ENCODE peak calls at places on chromosomes 3 and 15, in ten cellular contexts. J, Z, K, A, E, F, T, D, N and U are unnamed samples.
A peak's percentile ranks its signal among the peaks of the same experiment; 100 is the strongest.

GRCh38 chr3:113104746-113105479 is 106.4 kb upstream of the BOC start:
- DNase-seq in J (no peak), Z (no peak), K (no peak), A (peak; percentile 21), E (peak; percentile 61), F (no peak), T (no peak), D (no peak), N (no peak), U (no peak)

GRCh38 chr3:23127196-23127595 is 75.9 kb upstream of the UBE2E2 start:
- DNase-seq in J (no peak), Z (no peak), K (no peak), A (no peak), E (no peak), F (no peak), T (no peak), D (no peak), N (no peak), U (no peak)

GRCh38 chr3:8503461-8503860 is 1.8 kb downstream of the LMCD1 start:
- DNase-seq in J (peak; percentile 59), Z (peak; percentile 28), K (peak; percentile 63), A (no peak), E (no peak), F (no peak), T (no peak), D (no peak), N (no peak), U (peak; percentile 81)

GRCh38 chr15:77659350-77660321 is 26.9 kb upstream of the LINGO1 start:
- DNase-seq in J (peak; percentile 21), Z (peak; percentile 22), K (peak; percentile 75), A (peak; percentile 83), E (peak; percentile 75), F (peak; percentile 92), T (peak; percentile 34), D (peak; percentile 89), N (peak; percentile 74), U (peak; percentile 53)

GRCh38 chr3:170644711-170645110 is 58.8 kb upstream of the SLC7A14 start:
- DNase-seq in J (no peak), Z (no peak), K (peak; percentile 11), A (no peak), E (no peak), F (no peak), T (no peak), D (no peak), N (no peak), U (no peak)

GRCh38 chr15:43776101-43776717 is 557 bp downstream of the ELL3 start:
- DNase-seq in J (no peak), Z (no peak), K (no peak), A (peak; percentile 82), E (peak; percentile 65), F (no peak), T (no peak), D (peak; percentile 60), N (no peak), U (peak; percentile 37)

GRCh38 chr15:35393403-35393802 is 152.6 kb downstream of the DPH6 start:
- DNase-seq in J (no peak), Z (no peak), K (no peak), A (no peak), E (no peak), F (no peak), T (no peak), D (peak; percentile 35), N (no peak), U (no peak)

GRCh38 chr15:50135123-50135541 is 16.1 kb upstream of the ATP8B4 start:
- DNase-seq in J (no peak), Z (no peak), K (peak; percentile 55), A (no peak), E (no peak), F (no peak), T (no peak), D (no peak), N (no peak), U (no peak)

GRCh38 chr15:69780374-69780773 is 317.3 kb downstream of the TLE3 start:
- DNase-seq in J (no peak), Z (no peak), K (peak; percentile 44), A (no peak), E (no peak), F (no peak), T (no peak), D (no peak), N (no peak), U (no peak)

GRCh38 chr15:67768592-67768991 is 56.7 kb upstream of the SKOR1 start:
- DNase-seq in J (no peak), Z (no peak), K (no peak), A (no peak), E (no peak), F (peak; percentile 23), T (no peak), D (no peak), N (no peak), U (no peak)
- H3K4me1 ChIP-seq in J (no peaks in the 10 kb centered on the region), Z (no peaks in the 10 kb centered on the region), K (no peaks in the 10 kb centered on the region), A (peaks cover 54% of the 10 kb centered on the region), E (peaks cover 48% of the 10 kb centered on the region), F (peaks cover 20% of the 10 kb centered on the region), T (no peaks in the 10 kb centered on the region), D (no peaks in the 10 kb centered on the region), N (no peaks in the 10 kb centered on the region), U (no peaks in the 10 kb centered on the region)

GRCh38 chr15:67834249-67834592 is 5.6 kb downstream of the RNU6-1 start:
- DNase-seq in J (no peak), Z (no peak), K (no peak), A (peak; percentile 16), E (no peak), F (no peak), T (no peak), D (no peak), N (no peak), U (no peak)

GRCh38 chr15:67834593-67835348 is 5.1 kb downstream of the RNU6-1 start:
- DNase-seq in J (no peak), Z (no peak), K (no peak), A (peak; percentile 80), E (peak; percentile 72), F (no peak), T (no peak), D (no peak), N (no peak), U (no peak)

GRCh38 chr15:67836134-67836455 is 3.8 kb downstream of the RNU6-1 start:
- DNase-seq in J (no peak), Z (no peak), K (peak; percentile 50), A (peak; percentile 67), E (peak; percentile 48), F (no peak), T (no peak), D (no peak), N (no peak), U (no peak)

GRCh38 chr15:67836477-67836876 is 3.4 kb downstream of the RNU6-1 start:
- DNase-seq in J (no peak), Z (peak; percentile 52), K (peak; percentile 65), A (peak; percentile 85), E (peak; percentile 69), F (peak; percentile 60), T (no peak), D (peak; percentile 74), N (no peak), U (no peak)

DNA sequence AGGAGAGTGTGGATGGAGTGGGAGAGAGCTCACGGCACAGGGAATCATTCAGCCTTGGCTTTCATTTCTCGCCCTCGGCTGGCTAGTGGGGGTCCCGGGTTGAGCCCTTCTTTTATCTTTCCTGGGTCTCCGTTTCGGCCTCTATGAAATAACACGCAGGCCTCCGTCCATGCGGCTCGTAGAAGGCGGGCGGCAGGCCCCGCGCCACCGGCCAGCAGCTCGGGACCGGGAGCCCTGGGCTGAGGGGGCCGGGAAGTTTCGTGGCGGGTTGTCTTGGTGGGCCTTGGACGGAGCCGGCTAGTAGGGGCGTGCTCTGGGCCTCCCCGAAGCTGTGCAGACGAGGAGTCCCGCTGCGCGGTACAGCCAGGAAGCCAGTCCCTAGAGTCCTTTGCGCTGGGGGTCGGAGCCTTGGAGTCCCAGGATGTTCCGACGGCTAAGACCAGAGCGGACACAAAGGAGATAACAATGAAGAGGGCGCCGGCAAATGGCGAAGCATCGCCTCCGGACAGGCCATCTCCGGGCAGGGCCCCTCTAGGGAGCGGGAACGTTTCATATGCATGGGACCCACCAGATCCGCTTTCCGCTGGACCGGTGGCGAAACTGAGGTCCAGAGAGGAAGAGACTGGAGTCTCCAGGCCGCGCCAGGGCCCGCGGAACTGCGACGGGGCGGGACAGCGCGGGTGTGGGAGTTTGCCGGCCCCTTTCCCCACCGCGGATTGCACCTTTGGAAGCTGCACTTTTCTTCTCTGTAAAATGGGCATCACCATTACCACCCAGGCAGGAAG is 4.3 kb downstream of the RNU6-1 start:
- DNase-seq in J (no peak), Z (no peak), K (no peak), A (peak; percentile 78), E (peak; percentile 72), F (no peak), T (no peak), D (no peak), N (no peak), U (no peak)
- TF ChIP-seq EZH2 in J (peak; percentile 89), Z (peak; percentile 100), K (peak; percentile 83), A (peak; percentile 88), E (peak; percentile 98), F (peak; percentile 78), T (no peak), D (peak; percentile 98), N (no peak), U (no peak)

GRCh38 chr15:28912422-28912821 is 26.6 kb downstream of the APBA2 start:
- DNase-seq in J (no peak), Z (no peak), K (no peak), A (no peak), E (no peak), F (no peak), T (no peak), D (no peak), N (no peak), U (no peak)
- H3K4me1 ChIP-seq in J (no peaks in the 10 kb centered on the region), Z (no peaks in the 10 kb centered on the region), K (no peaks in the 10 kb centered on the region), A (peaks cover 20% of the 10 kb centered on the region), E (peaks cover 52% of the 10 kb centered on the region), F (no peaks in the 10 kb centered on the region), T (no peaks in the 10 kb centered on the region), D (no peaks in the 10 kb centered on the region), N (no peaks in the 10 kb centered on the region), U (no peaks in the 10 kb centered on the region)

GRCh38 chr3:47581422-47581821 is 2.8 kb upstream of the CSPG5 start:
- DNase-seq in J (no peak), Z (no peak), K (no peak), A (no peak), E (no peak), F (no peak), T (no peak), D (no peak), N (peak; percentile 23), U (no peak)

GRCh38 chr3:47578119-47578630 is 490 bp downstream of the CSPG5 start:
- DNase-seq in J (no peak), Z (no peak), K (peak; percentile 53), A (peak; percentile 56), E (peak; percentile 59), F (peak; percentile 22), T (no peak), D (peak; percentile 44), N (no peak), U (peak; percentile 15)

GRCh38 chr3:47577583-47578118 is 1.0 kb downstream of the CSPG5 start:
- DNase-seq in J (no peak), Z (peak; percentile 30), K (peak; percentile 34), A (peak; percentile 49), E (peak; percentile 44), F (no peak), T (no peak), D (peak; percentile 36), N (no peak), U (no peak)

GRCh38 chr3:47579875-47580274 is 1.2 kb upstream of the CSPG5 start:
- DNase-seq in J (no peak), Z (no peak), K (no peak), A (no peak), E (no peak), F (no peak), T (no peak), D (no peak), N (no peak), U (no peak)

GRCh38 chr3:47578691-47579632 is at the start of gene CSPG5:
- DNase-seq in J (no peak), Z (no peak), K (peak; percentile 50), A (peak; percentile 59), E (peak; percentile 85), F (peak; percentile 76), T (no peak), D (peak; percentile 50), N (no peak), U (peak; percentile 20)
- TF ChIP-seq EZH2 in J (no peak), Z (peak; percentile 88), K (peak; percentile 44), A (no peak), E (peak; percentile 44), F (no peak), T (no peak), D (peak; percentile 72), N (no peak), U (no peak)